ENCODE peak calls at places on chromosomes 13 and 19, in nine cellular contexts. T is breast epithelium, C is pancreas, P is psoas muscle, O is left lung, R is K562, L is body of pancreas, D is tibial nerve, E is hepatocyte. H is an unnamed sample. For H3K4me1, the result is how much of the 10 kb centered on the place peaks cover.

GRCh38 chr13:73684286-73684685 is 449.9 kb downstream of the KLF12 start:
- DNase-seq in R (no peak), E (no peak), O (no peak), D (no peak), T (no peak), C (no peak), P (no peak), L (no peak), H (no peak)

GRCh38 chr19:18377026-18377425 is 8.9 kb upstream of the GDF15 start:
- DNase-seq in R (no peak), D (no peak), T (no peak), C (peak), O (no peak), L (peak), P (no peak), E (no peak), H (no peak)

GRCh38 chr13:79171131-79172061 is 234.7 kb downstream of the RBM26 start:
- DNase-seq in P (no peak), R (no peak), E (no peak), L (no peak), C (no peak), O (no peak), D (no peak), T (no peak), H (no peak)

GRCh38 chr13:60165391-60166099 is 1.8 kb upstream of the DIAPH3 start:
- DNase-seq in T (no peak), E (no peak), L (no peak), D (no peak), O (no peak), C (no peak), R (peak), P (no peak), H (peak)

GRCh38 chr13:66264976-66265375 is 965.2 kb downstream of the PCDH9 start:
- DNase-seq in E (no peak), L (no peak), O (no peak), D (no peak), R (no peak), P (no peak), C (no peak), T (no peak), H (no peak)

GRCh38 chr19:31338069-31338767 is 11.0 kb downstream of the TSHZ3 start:
- DNase-seq in T (no peak), O (no peak), P (peak), C (no peak), R (peak), E (peak), L (peak), D (peak), H (no peak)

GRCh38 chr19:53333071-53333465 is 481 bp upstream of the ZNF845 start:
- DNase-seq in D (peak), E (peak), P (peak), L (peak), C (peak), T (no peak), O (peak), R (peak), H (no peak)

GRCh38 chr19:1663854-1664253 is 11.4 kb upstream of the TCF3 start:
- DNase-seq in E (no peak), R (no peak), P (no peak), L (no peak), O (no peak), D (no peak), T (no peak), C (no peak), H (no peak)

GRCh38 chr19:44164327-44164672 is 600 bp upstream of the ZNF226 start:
- DNase-seq in E (no peak), D (no peak), P (no peak), O (no peak), L (no peak), C (no peak), R (no peak), T (no peak), H (no peak)

GRCh38 chr13:32261567-32261966 is 53.6 kb downstream of the ZAR1L start:
- DNase-seq in O (peak), T (no peak), D (peak), E (peak), P (peak), C (peak), R (peak), L (peak), H (peak)

DNA sequence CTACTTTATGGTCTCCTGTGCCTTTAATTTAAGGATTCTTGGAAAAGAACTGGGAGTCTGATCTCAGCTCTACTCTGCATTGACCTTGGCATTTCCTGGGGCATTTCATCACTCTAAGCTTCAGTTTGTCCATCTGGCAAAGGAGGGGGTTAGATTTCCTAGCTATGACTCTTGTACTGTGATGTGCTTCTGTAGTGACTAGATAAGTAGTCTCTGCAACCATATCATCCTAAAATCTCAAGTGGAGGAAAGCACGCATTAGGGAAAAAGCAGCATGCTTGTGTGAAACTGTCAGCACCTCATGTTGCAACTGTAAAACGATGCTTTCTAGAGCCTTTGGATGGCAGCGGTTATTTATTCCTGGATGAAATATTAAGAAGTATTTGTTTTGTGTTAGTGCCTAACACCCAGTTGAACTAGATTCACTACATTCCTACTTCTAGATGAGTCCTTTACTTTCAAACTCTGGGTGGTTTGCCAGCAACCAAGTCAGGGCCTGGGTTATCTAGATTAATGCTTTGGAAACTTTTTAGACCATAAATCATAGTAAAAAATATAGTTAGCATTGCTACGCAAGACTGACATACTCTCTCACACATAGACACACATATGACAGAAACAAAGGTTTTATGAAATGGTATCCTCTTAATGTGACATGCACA is 6.8 kb downstream of the WDFY2 start:
- DNase-seq in P (no peak), T (no peak), L (peak), E (peak), O (no peak), D (peak), C (no peak), R (peak), H (peak)
- H3K4me1 ChIP-seq in P (under half), T (under half), L (half or more), E (under half), O (half or more), D (under half), C (half or more), R (under half), H (half or more)

GRCh38 chr19:20051841-20052768 is 12.8 kb upstream of the ZNF682 start:
- DNase-seq in E (peak), C (peak), D (peak), R (peak), L (peak), T (peak), P (peak), O (peak), H (peak)
- TF ChIP-seq CTCF in E (no peak), C (no peak), D (peak), R (no peak), L (no peak), T (no peak), P (no peak), O (no peak), H (no peak)

DNA sequence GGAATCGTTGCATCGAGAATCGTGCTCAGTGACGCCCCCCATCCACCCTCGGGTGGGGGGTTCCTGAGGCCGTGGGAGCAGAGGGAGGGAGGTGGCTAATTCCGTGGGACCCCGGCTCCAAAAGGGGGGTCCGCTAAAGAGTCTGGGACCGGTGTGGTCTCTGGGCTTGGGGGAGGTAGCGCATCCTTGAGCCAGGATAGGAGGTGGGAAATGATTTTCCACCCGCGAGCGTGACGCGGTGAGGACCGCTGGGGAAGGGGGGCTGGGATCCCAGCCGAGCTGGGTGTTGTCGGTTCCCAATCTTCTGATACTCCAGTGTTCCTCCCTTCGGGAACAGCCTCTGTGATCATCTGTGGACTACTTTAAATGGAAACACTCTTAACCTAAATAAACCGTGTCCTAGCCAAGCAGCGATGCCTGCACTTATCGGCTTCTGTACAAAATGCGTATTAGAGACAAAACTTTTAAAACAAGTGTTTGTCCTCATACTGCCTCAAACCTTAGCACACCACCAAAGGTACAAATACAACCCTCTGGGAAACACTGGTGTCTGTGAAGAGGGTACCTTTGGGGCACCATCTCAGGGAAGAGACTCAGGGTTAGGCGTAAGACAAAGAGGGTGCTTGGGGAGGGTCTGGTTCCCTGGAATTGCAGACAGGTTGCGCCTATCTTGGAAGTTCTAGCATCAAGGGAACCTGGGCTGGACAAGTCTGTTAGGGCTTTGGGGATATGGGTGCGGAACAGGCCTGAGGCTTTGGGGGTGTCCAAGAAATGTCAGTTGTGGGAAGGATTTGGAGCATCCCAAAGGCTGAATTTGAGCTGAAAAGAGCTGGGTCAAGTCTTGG is 16.0 kb downstream of the KCNC3 start:
- DNase-seq in T (no peak), D (no peak), O (no peak), L (no peak), P (no peak), R (no peak), E (no peak), C (no peak), H (no peak)
- H3K27ac ChIP-seq in T (no peak), D (no peak), O (no peak), L (no peak), P (no peak), R (no peak), E (no peak), C (no peak), H (no peak)

DNA sequence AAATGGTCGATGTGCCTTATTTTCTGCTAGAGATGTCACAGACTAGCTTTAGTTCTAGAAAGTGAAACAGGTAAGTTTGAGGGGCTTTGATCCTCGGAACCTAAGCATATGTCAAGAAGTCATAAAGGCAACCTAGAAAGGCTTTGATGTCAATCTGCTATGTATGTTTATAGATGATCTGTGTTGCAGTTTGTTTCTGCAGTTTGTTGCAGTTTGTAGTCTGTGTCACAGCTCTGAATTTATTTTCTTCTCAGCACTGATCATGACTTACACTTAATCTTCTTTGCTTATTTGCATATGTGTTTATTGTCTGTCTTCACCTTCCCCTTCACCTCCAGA is 5.9 kb downstream of the LSM14A start:
- DNase-seq in T (no peak), C (no peak), O (no peak), R (no peak), L (no peak), P (no peak), E (no peak), D (no peak), H (no peak)
- H3K4me1 ChIP-seq in T (under half), C (half or more), O (half or more), R (under half), L (half or more), P (half or more), E (half or more), D (half or more), H (under half)

GRCh38 chr13:92719868-92720267 is 506.7 kb upstream of the GPC6 start:
- DNase-seq in C (no peak), D (no peak), P (no peak), O (no peak), L (no peak), E (no peak), R (no peak), T (no peak), H (no peak)

GRCh38 chr13:92717857-92718256 is 508.8 kb upstream of the GPC6 start:
- DNase-seq in P (no peak), C (no peak), L (no peak), E (no peak), D (no peak), R (no peak), T (no peak), O (no peak), H (no peak)

GRCh38 chr13:92721610-92722009 is 505.0 kb upstream of the GPC6 start:
- DNase-seq in P (no peak), O (no peak), D (no peak), R (no peak), E (no peak), C (no peak), T (no peak), L (no peak), H (no peak)

DNA sequence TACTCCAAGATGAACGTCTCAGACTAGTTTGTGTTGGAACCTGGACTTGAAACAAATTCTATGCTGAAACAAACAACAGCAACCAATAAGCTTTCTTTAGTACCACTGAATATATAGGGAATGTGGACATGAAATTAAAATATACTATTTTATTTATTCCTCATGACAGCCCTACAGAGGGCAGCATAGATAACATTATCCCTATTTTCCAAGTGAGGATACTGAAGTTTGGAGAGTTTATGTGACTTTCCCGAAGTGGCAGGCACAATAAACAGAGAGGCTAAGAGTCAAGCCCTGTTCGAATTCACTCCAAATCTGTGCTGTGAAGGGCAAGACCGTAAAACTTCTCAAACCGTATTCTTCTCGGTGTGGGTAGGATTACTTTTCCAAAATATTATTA is 509.9 kb upstream of the GPC6 start:
- DNase-seq in C (no peak), E (no peak), P (no peak), L (no peak), O (no peak), R (no peak), T (no peak), D (peak), H (no peak)
- TF ChIP-seq CTCF in C (no peak), E (peak), P (no peak), L (no peak), O (no peak), R (no peak), T (no peak), D (no peak), H (peak)